ENCODE peak calls at places on chromosome 16, in four cellular contexts. S is PC-3, D is neural progenitor cell, G is GM23248. O is an unnamed sample.
A peak's percentile ranks its signal among the peaks of the same experiment; 100 is the strongest.

GRCh38 chr16:15708997-15709396 is 59.0 kb downstream of the NDE1 start:
- DNase-seq in S (no peak), D (no peak), G (no peak), O (no peak)

GRCh38 chr16:5504028-5504758 is 406.6 kb upstream of the EEF2KMT start:
- DNase-seq in S (no peak), D (no peak), G (no peak), O (no peak)

GRCh38 chr16:51022852-51023251 is 128.2 kb downstream of the SALL1 start:
- DNase-seq in S (no peak), D (no peak), G (no peak), O (no peak)

GRCh38 chr16:3305109-3306068 is at the start of the genes TIGD7 and ZNF75A:
- DNase-seq in S (peak; percentile 84), D (peak; percentile 93), G (peak; percentile 96), O (peak; percentile 94)

GRCh38 chr16:24769806-24770205 is 40.4 kb downstream of the TNRC6A start:
- DNase-seq in S (no peak), D (no peak), G (peak; percentile 70), O (peak; percentile 67)

GRCh38 chr16:57462978-57463362 is 491 bp downstream of the POLR2C start:
- DNase-seq in S (no peak), D (peak; percentile 43), G (peak; percentile 65), O (peak; percentile 39)

GRCh38 chr16:81442909-81443687 is 1.5 kb upstream of the CMIP start:
- DNase-seq in S (no peak), D (no peak), G (peak; percentile 32), O (no peak)

GRCh38 chr16:24540575-24541240 is 1.3 kb downstream of the RBBP6 start:
- DNase-seq in S (peak; percentile 21), D (peak; percentile 36), G (peak; percentile 55), O (peak; percentile 55)

GRCh38 chr16:70657956-70658355 is 11.6 kb downstream of the IL34 start:
- DNase-seq in S (no peak), D (no peak), G (no peak), O (no peak)

GRCh38 chr16:65319621-65320231 is 197.9 kb upstream of the CDH11 start:
- DNase-seq in S (no peak), D (peak; percentile 18), G (no peak), O (peak; percentile 24)

GRCh38 chr16:12293017-12293618 is 316.6 kb downstream of the SNX29 start:
- DNase-seq in S (no peak), D (no peak), G (no peak), O (no peak)

GRCh38 chr16:68005786-68006286 is 6.6 kb upstream of the DPEP2 start:
- DNase-seq in S (no peak), D (no peak), G (no peak), O (peak; percentile 8)

GRCh38 chr16:67246081-67246944 is 968 bp downstream of the FHOD1 start:
- DNase-seq in S (peak; percentile 83), D (peak; percentile 90), G (peak; percentile 90), O (peak; percentile 93)

GRCh38 chr16:3264137-3265036 is 8.0 kb upstream of the MEFV start:
- DNase-seq in S (peak; percentile 94), D (peak; percentile 98), G (peak; percentile 99), O (peak; percentile 99)

GRCh38 chr16:50121721-50122445 is 31.2 kb upstream of the TENT4B start:
- DNase-seq in S (no peak), D (peak; percentile 26), G (no peak), O (no peak)

GRCh38 chr16:16014329-16015224 is 65.2 kb downstream of the ABCC1 start:
- DNase-seq in S (peak; percentile 88), D (no peak), G (peak; percentile 42), O (peak; percentile 61)

GRCh38 chr16:58551496-58551895 is 36.2 kb downstream of the SETD6 start:
- DNase-seq in S (no peak), D (no peak), G (peak; percentile 22), O (no peak)

GRCh38 chr16:83963277-83964119 is 4.5 kb upstream of the NECAB2 start:
- DNase-seq in S (no peak), D (no peak), G (no peak), O (no peak)

GRCh38 chr16:31876955-31877828 is 3.6 kb downstream of the ZNF267 start:
- DNase-seq in S (peak; percentile 80), D (no peak), G (peak; percentile 92), O (peak; percentile 80)

GRCh38 chr16:27640277-27640600 is 90.3 kb downstream of the KATNIP start:
- DNase-seq in S (peak; percentile 2), D (no peak), G (no peak), O (no peak)

GRCh38 chr16:24999088-24999670 is 16.0 kb downstream of the ARHGAP17 start:
- DNase-seq in S (no peak), D (no peak), G (peak; percentile 45), O (peak; percentile 27)

GRCh38 chr16:81524382-81524781 is 79.8 kb downstream of the CMIP start:
- DNase-seq in S (no peak), D (no peak), G (no peak), O (no peak)

GRCh38 chr16:588639-588888 is 1.3 kb upstream of the RAB40C start:
- DNase-seq in S (peak; percentile 25), D (peak; percentile 81), G (peak; percentile 92), O (peak; percentile 83)

GRCh38 chr16:57826706-57827625 is 24.7 kb upstream of the KIFC3 start:
- DNase-seq in S (no peak), D (no peak), G (peak; percentile 16), O (no peak)

GRCh38 chr16:30535777-30536190 is 1.1 kb upstream of the ZNF747 start:
- DNase-seq in S (peak; percentile 30), D (peak; percentile 82), G (peak; percentile 86), O (peak; percentile 55)

GRCh38 chr16:22232277-22233049 is 26.4 kb downstream of the EEF2K start:
- DNase-seq in S (peak; percentile 89), D (no peak), G (peak; percentile 15), O (no peak)

GRCh38 chr16:84677017-84677803 is 22.6 kb upstream of the USP10 start:
- DNase-seq in S (no peak), D (peak; percentile 6), G (peak; percentile 16), O (no peak)

GRCh38 chr16:630815-631405 is at the start of gene WFIKKN1:
- DNase-seq in S (no peak), D (peak; percentile 98), G (peak; percentile 26), O (no peak)

GRCh38 chr16:78096386-78096785 is 3.1 kb upstream of the WWOX start:
- DNase-seq in S (peak; percentile 55), D (no peak), G (peak; percentile 37), O (no peak)

GRCh38 chr16:67767953-67768352 is 38.4 kb downstream of the RANBP10 start:
- DNase-seq in S (peak; percentile 9), D (no peak), G (peak; percentile 77), O (peak; percentile 66)

GRCh38 chr16:56662357-56663354 is 4.9 kb downstream of the MT1F start:
- DNase-seq in S (no peak), D (no peak), G (no peak), O (no peak)

GRCh38 chr16:4594433-4595410 is 20.0 kb downstream of the UBALD1 start:
- DNase-seq in S (no peak), D (no peak), G (no peak), O (no peak)

GRCh38 chr16:47069291-47069690 is 74.5 kb downstream of the NETO2 start:
- DNase-seq in S (no peak), D (no peak), G (no peak), O (no peak)

GRCh38 chr16:1845985-1846384 is 19.0 kb downstream of the FAHD1 start:
- DNase-seq in S (no peak), D (no peak), G (no peak), O (no peak)

GRCh38 chr16:79795556-79795955 is 195.0 kb upstream of the MAF start:
- DNase-seq in S (no peak), D (no peak), G (no peak), O (no peak)

GRCh38 chr16:51763072-51763658 is 612.1 kb upstream of the SALL1 start:
- DNase-seq in S (no peak), D (peak; percentile 91), G (no peak), O (no peak)

GRCh38 chr16:88596477-88596876 is 26.3 kb downstream of the ZC3H18 start:
- DNase-seq in S (no peak), D (no peak), G (peak; percentile 23), O (no peak)
- H3K36me3 ChIP-seq in S (peaks cover 10% of the 10 kb centered on the region), D (no peaks in the 10 kb centered on the region), G (peaks cover 14% of the 10 kb centered on the region), O (peaks cover 48% of the 10 kb centered on the region)

GRCh38 chr16:75496546-75496945 is 1.3 kb upstream of the CHST6 start:
- DNase-seq in S (no peak), D (no peak), G (no peak), O (no peak)

GRCh38 chr16:75491876-75492275 is 3.4 kb downstream of the CHST6 start:
- DNase-seq in S (peak; percentile 40), D (peak; percentile 35), G (peak; percentile 28), O (peak; percentile 30)

GRCh38 chr16:75497558-75497957 is 2.3 kb upstream of the CHST6 start:
- DNase-seq in S (no peak), D (no peak), G (peak; percentile 30), O (no peak)

GRCh38 chr16:75494184-75494583 is 1.1 kb downstream of the CHST6 start:
- DNase-seq in S (no peak), D (no peak), G (no peak), O (no peak)

DNA sequence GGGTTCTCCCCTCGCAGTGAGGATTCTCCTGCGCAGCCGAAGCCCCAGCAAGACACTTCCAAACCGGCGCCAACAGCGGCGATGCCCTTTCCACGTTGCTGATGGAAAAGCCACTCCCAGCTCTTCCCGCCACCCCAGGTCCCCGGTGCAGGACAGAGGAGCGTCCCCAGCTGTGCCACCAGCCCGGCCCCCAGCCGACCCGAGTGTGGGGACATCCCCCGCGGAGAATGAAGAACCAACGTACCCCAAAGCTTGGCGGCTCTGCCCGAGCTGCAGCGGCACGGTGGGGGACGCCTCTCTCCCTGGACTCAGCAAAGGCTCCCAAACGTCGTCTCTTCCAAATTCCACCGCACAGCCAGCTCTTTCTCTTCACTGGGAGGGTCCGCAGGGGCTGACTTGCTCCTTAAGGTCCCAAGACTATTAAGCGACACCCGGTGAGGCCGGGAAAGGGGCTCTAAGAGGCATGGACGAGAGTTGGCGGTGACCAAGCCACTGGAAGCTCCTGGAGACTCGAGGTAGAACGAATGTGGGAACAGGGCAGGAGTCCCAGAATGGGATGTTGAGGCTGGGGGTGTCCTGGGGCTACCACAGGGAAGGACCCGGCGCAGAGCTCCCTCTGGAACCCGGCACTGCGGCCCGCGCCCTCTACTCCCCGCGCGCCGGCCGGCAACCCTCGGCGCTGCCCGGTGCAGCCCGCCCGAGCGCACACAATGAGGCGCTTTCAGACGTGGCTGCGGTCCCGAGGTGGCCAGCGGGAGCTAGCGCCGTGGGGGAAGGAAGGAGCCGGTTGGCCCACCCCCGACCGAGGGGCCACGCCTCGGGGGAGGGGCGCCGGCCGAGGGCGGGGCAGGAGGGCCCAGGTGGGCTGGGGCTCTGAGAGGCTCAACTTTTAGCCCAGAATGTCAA is at the start of gene CHST6:
- DNase-seq in S (no peak), D (peak; percentile 84), G (peak; percentile 54), O (peak; percentile 26)
- H3K9ac ChIP-seq in S (no peak within 1 kb of the TSS), D (no peak within 1 kb of the TSS), G (peak within 1 kb of the TSS; percentile 33), O (no peak within 1 kb of the TSS)

DNA sequence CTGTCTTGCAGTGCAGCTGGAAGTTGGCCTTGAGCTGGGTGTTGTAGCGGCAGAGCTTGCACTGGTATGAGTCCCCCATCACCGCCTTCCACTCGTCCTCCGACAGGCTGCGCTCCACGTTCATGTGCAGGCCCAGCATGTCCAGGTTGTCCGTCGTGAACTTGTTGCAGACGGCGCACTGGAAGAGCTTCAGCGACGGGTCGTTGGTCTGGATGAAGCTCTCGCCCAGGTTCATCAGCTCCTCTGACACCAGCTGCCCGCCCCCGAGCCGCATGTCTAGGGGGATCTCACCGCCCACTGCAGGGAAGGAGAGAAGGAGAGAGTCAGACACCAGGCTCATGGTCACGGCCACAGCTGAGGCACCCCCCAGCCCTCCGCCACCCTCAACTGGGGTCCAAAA is 97.3 kb downstream of the ZFHX3 start:
- DNase-seq in S (no peak), D (no peak), G (no peak), O (no peak)
- H3K4me1 ChIP-seq in S (no peaks in the 10 kb centered on the region), D (peaks cover 22% of the 10 kb centered on the region), G (no peaks in the 10 kb centered on the region), O (peaks cover 17% of the 10 kb centered on the region)

GRCh38 chr16:85689950-85690320 is 1.2 kb upstream of the GINS2 start:
- DNase-seq in S (no peak), D (peak; percentile 16), G (no peak), O (no peak)
- H3K36me3 ChIP-seq in S (no peaks in the 10 kb centered on the region), D (no peaks in the 10 kb centered on the region), G (no peaks in the 10 kb centered on the region), O (no peaks in the 10 kb centered on the region)